ENCODE peak calls at places on chromosomes 4 and X, in five cellular contexts. Z is right cardiac atrium; G is GM10248; C is naive thymus-derived CD8-positive, alpha-beta T cell; Q is CD4-positive, CD25-positive, alpha-beta regulatory T cell. B is an unnamed sample.

GRCh38 chr4:32876546-32876945 is 2156.4 kb downstream of the PCDH7 start:
- DNase-seq in Z (no peak), G (no peak), C (no peak), Q (no peak), B (no peak)

GRCh38 chr4:65046496-65047101 is 623.7 kb downstream of the EPHA5 start:
- DNase-seq in Z (no peak), G (no peak), C (no peak), Q (no peak), B (no peak)

GRCh38 chrX:78103001-78103634 is 930 bp upstream of the PGK1 start:
- DNase-seq in Z (no peak), G (no peak), C (no peak), Q (no peak), B (no peak)

GRCh38 chr4:157779084-157779483 is 393.7 kb downstream of the GASK1B start:
- DNase-seq in Z (no peak), G (no peak), C (no peak), Q (no peak), B (no peak)

GRCh38 chr4:74317616-74318256 is 9.5 kb downstream of the EPGN start:
- DNase-seq in Z (no peak), G (no peak), C (no peak), Q (no peak), B (no peak)

GRCh38 chrX:138859421-138859820 is 147.9 kb upstream of the FGF13 start:
- DNase-seq in Z (no peak), G (no peak), C (no peak), Q (no peak), B (no peak)

GRCh38 chr4:70946944-70947343 is 44.8 kb downstream of the MOB1B start:
- DNase-seq in Z (no peak), G (no peak), C (no peak), Q (no peak), B (no peak)

GRCh38 chrX:153599192-153600031 is 473 bp upstream of the CCNQ start:
- DNase-seq in Z (peak; percentile 89), G (peak; percentile 94), C (peak; percentile 84), Q (peak; percentile 83), B (peak; percentile 91)

GRCh38 chr4:77501851-77502250 is 103.8 kb upstream of the CXCL13 start:
- DNase-seq in Z (no peak), G (no peak), C (no peak), Q (no peak), B (no peak)

GRCh38 chr4:100935090-100935489 is 412.2 kb downstream of the PPP3CA start:
- DNase-seq in Z (no peak), G (no peak), C (no peak), Q (no peak), B (no peak)

GRCh38 chrX:30580641-30581040 is 3.1 kb upstream of the TASL start:
- DNase-seq in Z (no peak), G (no peak), C (no peak), Q (no peak), B (no peak)

GRCh38 chr4:5982156-5982973 is 35.9 kb downstream of the C4orf50 start:
- DNase-seq in Z (no peak), G (no peak), C (no peak), Q (no peak), B (no peak)

GRCh38 chr4:48227662-48228061 is 42.0 kb downstream of the TEC start:
- DNase-seq in Z (no peak), G (no peak), C (no peak), Q (no peak), B (no peak)

B was measured in sciatic nerve.